ENCODE peak calls at places on chromosome 7, in four cellular contexts. S, I, Y and R are unnamed samples.

GRCh38 chr7:50651227-50651989 is 86.2 kb upstream of the DDC start:
- DNase-seq in Y (no peak), I (no peak), S (no peak), R (no peak)

GRCh38 chr7:40316176-40316575 is 181.4 kb downstream of the SUGCT start:
- DNase-seq in Y (no peak), S (no peak), I (no peak), R (no peak)

GRCh38 chr7:140049339-140050024 is 13.3 kb downstream of the PARP12 start:
- DNase-seq in I (no peak), Y (no peak), S (no peak), R (no peak)

GRCh38 chr7:31948041-31948440 is 122.2 kb downstream of the PDE1C start:
- DNase-seq in I (no peak), Y (peak; percentile 84), S (peak; percentile 33), R (no peak)

GRCh38 chr7:140179339-140179738 is 2.6 kb upstream of the KDM7A start:
- DNase-seq in I (no peak), Y (no peak), S (no peak), R (no peak)

GRCh38 chr7:22651036-22651435 is 76.0 kb upstream of the IL6 start:
- DNase-seq in S (no peak), I (no peak), Y (no peak), R (no peak)

GRCh38 chr7:45184326-45185027 is 26.9 kb downstream of the RAMP3 start:
- DNase-seq in S (no peak), Y (no peak), I (no peak), R (no peak)

GRCh38 chr7:127770870-127771269 is 118.9 kb downstream of the SND1 start:
- DNase-seq in Y (no peak), I (no peak), S (no peak), R (no peak)

GRCh38 chr7:82286096-82286841 is 157.3 kb downstream of the CACNA2D1 start:
- DNase-seq in I (no peak), S (no peak), Y (no peak), R (no peak)

GRCh38 chr7:95493844-95494243 is 8.1 kb downstream of the ASB4 start:
- DNase-seq in S (no peak), I (no peak), Y (no peak), R (no peak)
- TF ChIP-seq CTCF in S (no peak), I (no peak), Y (no peak), R (no peak)

GRCh38 chr7:139035588-139036353 is at the start of gene ZC3HAV1L:
- DNase-seq in Y (no peak), I (no peak), S (peak; percentile 20), R (no peak)
- H3K4me3 ChIP-seq in Y (peak within 1 kb of the TSS; percentile 80), I (peak within 1 kb of the TSS; percentile 76), S (peak within 1 kb of the TSS; percentile 75), R (peak within 1 kb of the TSS; percentile 69)

GRCh38 chr7:35314354-35314753 is 60.5 kb upstream of the TBX20 start:
- DNase-seq in I (no peak), Y (no peak), S (no peak), R (no peak)
- TF ChIP-seq CTCF in I (no peak), Y (no peak), S (no peak), R (no peak)

DNA sequence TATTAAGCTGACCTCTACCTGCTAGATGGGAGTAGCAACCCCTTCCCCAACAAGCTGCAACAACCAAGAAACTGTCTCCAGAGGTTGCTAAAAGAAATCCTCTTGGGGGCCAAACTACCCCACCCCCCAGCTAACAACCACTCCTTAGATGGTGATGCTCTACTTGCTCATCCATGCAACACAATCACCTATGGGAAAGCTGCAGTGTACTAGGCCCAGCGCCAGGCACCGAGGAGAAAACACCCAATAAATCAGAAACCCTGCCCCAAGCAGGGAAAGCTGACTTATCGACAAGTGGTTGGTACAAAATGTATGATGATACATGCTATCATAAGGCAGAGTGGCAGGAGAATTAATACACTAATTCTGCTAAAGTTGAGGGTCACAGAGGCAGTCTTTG is 17.3 kb downstream of the SLC25A13 start:
- DNase-seq in Y (no peak), I (no peak), S (no peak), R (no peak)
- H3K4me3 ChIP-seq in Y (no peak overlapping the region), I (no peak overlapping the region), S (no peak overlapping the region), R (no peak overlapping the region)

DNA sequence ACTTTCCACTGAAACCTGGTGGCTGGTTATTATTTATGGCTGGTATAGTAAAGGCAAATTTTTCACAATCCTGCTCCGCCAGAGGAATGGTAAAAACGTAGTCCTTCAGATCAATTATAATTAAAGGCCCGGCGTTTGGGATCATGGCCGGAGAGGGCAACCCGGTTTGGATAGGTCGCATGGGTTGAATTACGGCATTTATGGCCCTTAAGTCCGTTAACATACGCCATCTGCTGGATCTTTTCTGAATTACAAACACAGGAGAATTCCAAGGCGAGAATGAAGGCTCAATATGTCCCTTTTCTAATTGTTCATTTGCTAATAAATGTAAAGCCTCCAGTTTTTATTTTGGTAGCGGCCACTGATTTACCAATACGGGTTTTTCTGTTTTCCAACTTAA is 11.3 kb upstream of the TAS2R3 start:
- DNase-seq in S (no peak), Y (no peak), I (no peak), R (no peak)
- TF ChIP-seq CTCF in S (peak; percentile 21), Y (no peak), I (peak; percentile 66), R (peak; percentile 33)

DNA sequence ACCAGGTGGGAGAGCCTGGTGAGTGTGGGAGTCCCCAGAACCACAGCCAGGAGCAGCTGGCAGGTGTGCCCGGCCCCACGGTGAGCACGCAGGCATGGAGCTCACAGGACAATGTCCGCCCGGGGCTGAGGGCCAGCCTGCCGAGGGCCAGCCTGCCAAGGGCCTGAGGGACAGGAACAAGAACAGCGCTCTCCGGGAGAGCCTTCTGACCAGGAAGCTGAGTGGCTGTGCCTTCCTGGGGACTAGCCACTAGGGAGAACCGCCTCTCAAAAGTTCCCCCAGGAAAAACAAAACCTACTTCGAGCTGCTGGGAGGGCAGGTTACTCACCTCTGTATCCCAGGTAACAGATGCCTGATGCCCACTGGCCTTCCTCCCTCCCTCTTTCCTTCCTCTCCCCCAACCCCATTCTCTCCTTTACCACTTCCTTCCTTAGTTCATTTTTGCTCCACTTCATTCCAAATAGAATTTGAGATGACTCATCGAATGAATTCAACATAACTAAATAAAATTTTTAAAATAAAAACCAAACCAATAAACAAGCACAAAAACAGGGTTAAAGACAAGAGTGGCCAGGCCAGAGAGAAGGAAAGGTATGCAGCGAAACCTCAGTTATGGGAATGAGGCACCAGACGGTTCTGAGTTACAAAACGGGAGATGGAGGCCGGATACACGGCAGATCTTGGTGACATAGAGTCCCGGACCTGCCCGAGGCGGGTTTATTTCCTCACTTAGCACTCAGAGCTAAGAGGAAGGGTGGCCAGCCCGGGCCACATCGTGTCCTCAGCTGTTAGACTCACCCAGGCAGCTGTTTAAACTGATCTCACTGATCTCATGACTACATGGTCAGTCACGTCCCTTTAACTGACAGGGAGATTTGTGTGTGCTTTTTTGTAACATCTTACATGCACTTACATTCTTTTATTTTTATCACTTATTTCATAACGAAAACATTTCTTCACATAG is 128.5 kb downstream of the TNS3 start:
- DNase-seq in Y (peak; percentile 71), S (peak; percentile 74), I (peak; percentile 67), R (peak; percentile 76)
- H3K4me3 ChIP-seq in Y (no peak overlapping the region), S (no peak overlapping the region), I (no peak overlapping the region), R (peak overlapping the region; percentile 40)

DNA sequence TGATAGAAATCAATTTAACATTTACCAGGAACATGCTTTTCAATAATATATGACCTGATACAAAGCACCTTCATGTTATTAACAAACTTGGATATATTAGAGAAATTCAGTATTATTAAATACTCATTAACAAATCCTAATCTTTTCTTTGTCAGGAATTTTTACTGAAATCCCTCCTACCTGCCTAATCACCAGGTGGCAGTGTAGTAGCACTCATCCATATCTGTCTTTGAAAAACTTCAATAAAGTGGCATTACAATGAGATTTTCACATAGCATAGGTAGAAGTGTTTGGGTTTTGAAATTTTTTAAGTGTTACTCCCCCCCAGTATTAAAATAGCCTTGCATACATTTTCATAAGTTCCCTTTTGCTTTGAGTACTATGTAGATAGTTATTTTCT is 1246.6 kb upstream of the LRRN3 start:
- DNase-seq in I (no peak), Y (no peak), S (no peak), R (no peak)
- TF ChIP-seq CTCF in I (peak; percentile 42), Y (no peak), S (peak; percentile 45), R (peak; percentile 6)

GRCh38 chr7:69654849-69655707 is 56.8 kb downstream of the AUTS2 start:
- DNase-seq in S (no peak), I (no peak), Y (no peak), R (no peak)
- H3K4me3 ChIP-seq in S (no peak overlapping the region), I (no peak overlapping the region), Y (no peak overlapping the region), R (no peak overlapping the region)